ENCODE peak calls at places on chromosomes 7 and 10, in seven cellular contexts. O is astrocyte of the spinal cord; E is T-helper 2 cell; A is AG04449; V is effector memory CD8-positive, alpha-beta T cell; P is Right ventricle myocardium superior; H is left cardiac atrium. S is an unnamed sample.

GRCh38 chr10:56537984-56538383 is 176.9 kb upstream of the ZWINT start:
- DNase-seq in O (peak; percentile 90), E (no peak), A (no peak), V (no peak), P (no peak), H (no peak), S (no peak)

GRCh38 chr7:134018321-134018720 is 108.8 kb upstream of the LRGUK start:
- DNase-seq in O (no peak), E (no peak), A (no peak), V (no peak), P (no peak), H (no peak), S (no peak)

GRCh38 chr10:50367732-50368131 is 116.4 kb upstream of the ASAH2 start:
- DNase-seq in O (peak; percentile 39), E (peak; percentile 20), A (no peak), V (no peak), P (no peak), H (no peak), S (no peak)

GRCh38 chr10:12264204-12264908 is 68.4 kb downstream of the CDC123 start:
- DNase-seq in O (peak; percentile 85), E (peak; percentile 72), A (no peak), V (peak; percentile 46), P (peak; percentile 88), H (peak; percentile 84), S (peak; percentile 14)

GRCh38 chr7:155497149-155497901 is 39.4 kb downstream of the EN2 start:
- DNase-seq in O (no peak), E (no peak), A (no peak), V (no peak), P (no peak), H (no peak), S (no peak)

GRCh38 chr7:130277763-130278643 is 11.3 kb downstream of the CPA2 start:
- DNase-seq in O (peak; percentile 77), E (no peak), A (no peak), V (no peak), P (peak; percentile 52), H (peak; percentile 63), S (no peak)

GRCh38 chr10:24681476-24682088 is 42.1 kb downstream of the ARHGAP21 start:
- DNase-seq in O (no peak), E (no peak), A (no peak), V (no peak), P (no peak), H (no peak), S (no peak)

GRCh38 chr7:98077762-98078161 is 28.9 kb upstream of the LMTK2 start:
- DNase-seq in O (no peak), E (no peak), A (no peak), V (no peak), P (no peak), H (no peak), S (no peak)

GRCh38 chr10:86644412-86645110 is 9.8 kb upstream of the OPN4 start:
- DNase-seq in O (peak; percentile 59), E (peak; percentile 11), A (no peak), V (no peak), P (peak; percentile 49), H (no peak), S (no peak)

GRCh38 chr10:36675458-36675880 is 449.9 kb upstream of the ANKRD30A start:
- DNase-seq in O (peak; percentile 84), E (no peak), A (no peak), V (no peak), P (no peak), H (no peak), S (peak; percentile 45)

GRCh38 chr10:46227571-46228075 is 59.2 kb upstream of the ANTXRL start:
- DNase-seq in O (no peak), E (no peak), A (no peak), V (no peak), P (no peak), H (peak; percentile 3), S (no peak)

GRCh38 chr7:5408777-5409176 is 14.9 kb downstream of the TNRC18 start:
- DNase-seq in O (peak; percentile 63), E (no peak), A (no peak), V (no peak), P (no peak), H (no peak), S (no peak)

GRCh38 chr7:137847418-137848050 is 760 bp upstream of the DGKI start:
- DNase-seq in O (no peak), E (no peak), A (no peak), V (no peak), P (no peak), H (no peak), S (no peak)

GRCh38 chr10:91054325-91054724 is 133.4 kb upstream of the ANKRD1 start:
- DNase-seq in O (no peak), E (no peak), A (no peak), V (no peak), P (no peak), H (no peak), S (no peak)

GRCh38 chr7:44285561-44285960 is 39.8 kb downstream of the CAMK2B start:
- DNase-seq in O (no peak), E (no peak), A (no peak), V (no peak), P (peak; percentile 29), H (peak; percentile 12), S (no peak)

GRCh38 chr7:157394246-157395191 is 57.7 kb downstream of the DNAJB6 start:
- DNase-seq in O (peak; percentile 22), E (no peak), A (no peak), V (no peak), P (no peak), H (no peak), S (no peak)

GRCh38 chr7:157538735-157539134 is 201.9 kb downstream of the DNAJB6 start:
- DNase-seq in O (no peak), E (no peak), A (no peak), V (no peak), P (peak; percentile 16), H (peak; percentile 2), S (no peak)

GRCh38 chr10:119962837-119963236 is 70.3 kb downstream of the SEC23IP start:
- DNase-seq in O (no peak), E (no peak), A (no peak), V (no peak), P (no peak), H (no peak), S (no peak)

GRCh38 chr7:80243425-80243824 is 108.8 kb downstream of the GNAI1 start:
- DNase-seq in O (no peak), E (no peak), A (no peak), V (no peak), P (no peak), H (no peak), S (no peak)